ENCODE peak calls at places on chromosomes 7 and 10, in four cellular contexts. M is gastrocnemius medialis; J is CD4-positive, alpha-beta T cell; X is NCI-H774. O is an unnamed sample.
A peak's percentile ranks its signal among the peaks of the same experiment; 100 is the strongest.

GRCh38 chr10:31359979-31360378 is 41.0 kb downstream of the ZEB1 start:
- DNase-seq in M (no peak), J (no peak), X (peak; percentile 50), O (no peak)

GRCh38 chr7:35185908-35186731 is 67.8 kb downstream of the TBX20 start:
- DNase-seq in M (no peak), J (no peak), X (peak; percentile 50), O (no peak)

GRCh38 chr10:101018118-101018599 is 12.8 kb downstream of the PDZD7 start:
- DNase-seq in M (no peak), J (no peak), X (no peak), O (no peak)

GRCh38 chr7:149880871-149881301 is 7.1 kb downstream of the ATP6V0E2 start:
- DNase-seq in M (no peak), J (no peak), X (no peak), O (no peak)

GRCh38 chr10:33810986-33811385 is 476.5 kb upstream of the NRP1 start:
- DNase-seq in M (no peak), J (no peak), X (no peak), O (no peak)

GRCh38 chr10:5685764-5686240 is 1.2 kb downstream of the TASOR2 start:
- DNase-seq in M (no peak), J (no peak), X (no peak), O (no peak)

GRCh38 chr10:79096514-79096913 is 27.7 kb downstream of the ZMIZ1 start:
- DNase-seq in M (no peak), J (no peak), X (no peak), O (no peak)

GRCh38 chr7:2936301-2936700 is 92.2 kb upstream of the GNA12 start:
- DNase-seq in M (no peak), J (no peak), X (no peak), O (no peak)

GRCh38 chr10:132654708-132655661 is 117.4 kb downstream of the INPP5A start:
- DNase-seq in M (no peak), J (peak; percentile 36), X (peak; percentile 3), O (no peak)

GRCh38 chr7:651032-651728 is 75.3 kb upstream of the DNAAF5 start:
- DNase-seq in M (no peak), J (no peak), X (no peak), O (no peak)

GRCh38 chr7:94123136-94123535 is 119.0 kb upstream of the BET1 start:
- DNase-seq in M (no peak), J (no peak), X (peak; percentile 84), O (no peak)

GRCh38 chr10:62399211-62399610 is 25.0 kb downstream of the ZNF365 start:
- DNase-seq in M (no peak), J (no peak), X (no peak), O (no peak)